ENCODE peak calls at places on chromosomes 3 and 15, in eight cellular contexts. J, G, K, Q, V, D, L and M are unnamed samples.

GRCh38 chr3:67059443-67059842 is 61.3 kb downstream of the KBTBD8 start:
- DNase-seq in J (no peak), G (no peak), K (no peak), Q (no peak), V (no peak), D (no peak), L (no peak), M (no peak)

GRCh38 chr3:65083240-65083639 is 395.4 kb upstream of the ADAMTS9 start:
- DNase-seq in J (no peak), G (no peak), K (no peak), Q (no peak), V (no peak), D (no peak), L (no peak), M (no peak)

GRCh38 chr3:72418149-72418686 is 430.0 kb downstream of the SHQ1 start:
- DNase-seq in J (no peak), G (peak), K (no peak), Q (no peak), V (no peak), D (no peak), L (no peak), M (no peak)

GRCh38 chr3:136247855-136248254 is 2.3 kb upstream of the PCCB start:
- DNase-seq in J (no peak), G (no peak), K (no peak), Q (no peak), V (no peak), D (no peak), L (no peak), M (no peak)

GRCh38 chr15:68658151-68658550 is 79.4 kb downstream of the CORO2B start:
- DNase-seq in J (no peak), G (no peak), K (no peak), Q (no peak), V (no peak), D (no peak), L (no peak), M (no peak)

GRCh38 chr3:59968510-59968909 is 918.7 kb upstream of the CFAP20DC start:
- DNase-seq in J (no peak), G (no peak), K (no peak), Q (no peak), V (no peak), D (no peak), L (no peak), M (no peak)

GRCh38 chr3:105662326-105662725 is 206.5 kb downstream of the CBLB start:
- DNase-seq in J (no peak), G (no peak), K (no peak), Q (no peak), V (no peak), D (no peak), L (no peak), M (no peak)

GRCh38 chr3:6124875-6125274 is 736.0 kb upstream of the GRM7 start:
- DNase-seq in J (no peak), G (no peak), K (no peak), Q (no peak), V (no peak), D (no peak), L (no peak), M (no peak)

GRCh38 chr3:21750291-21750690 is 719 bp downstream of the ZNF385D start:
- DNase-seq in J (no peak), G (peak), K (no peak), Q (no peak), V (no peak), D (no peak), L (no peak), M (no peak)

GRCh38 chr15:96325579-96326331 is 4.7 kb upstream of the NR2F2 start:
- DNase-seq in J (no peak), G (peak), K (no peak), Q (no peak), V (no peak), D (no peak), L (no peak), M (no peak)

GRCh38 chr3:126780666-126781065 is 76.6 kb downstream of the CHCHD6 start:
- DNase-seq in J (no peak), G (no peak), K (no peak), Q (no peak), V (no peak), D (no peak), L (no peak), M (peak)

GRCh38 chr3:24494616-24495333 is at the start of gene THRB:
- DNase-seq in J (peak), G (no peak), K (peak), Q (peak), V (peak), D (peak), L (peak), M (no peak)
- TF ChIP-seq POLR2A in J (no peak), G (no peak), K (peak), Q (peak), V (no peak), D (peak), L (no peak), M (peak)

GRCh38 chr3:138347084-138347483 is 1.3 kb upstream of the MRAS start:
- DNase-seq in J (no peak), G (no peak), K (no peak), Q (no peak), V (no peak), D (no peak), L (no peak), M (no peak)
- TF ChIP-seq POLR2A in J (no peak), G (no peak), K (no peak), Q (no peak), V (no peak), D (no peak), L (no peak), M (no peak)

DNA sequence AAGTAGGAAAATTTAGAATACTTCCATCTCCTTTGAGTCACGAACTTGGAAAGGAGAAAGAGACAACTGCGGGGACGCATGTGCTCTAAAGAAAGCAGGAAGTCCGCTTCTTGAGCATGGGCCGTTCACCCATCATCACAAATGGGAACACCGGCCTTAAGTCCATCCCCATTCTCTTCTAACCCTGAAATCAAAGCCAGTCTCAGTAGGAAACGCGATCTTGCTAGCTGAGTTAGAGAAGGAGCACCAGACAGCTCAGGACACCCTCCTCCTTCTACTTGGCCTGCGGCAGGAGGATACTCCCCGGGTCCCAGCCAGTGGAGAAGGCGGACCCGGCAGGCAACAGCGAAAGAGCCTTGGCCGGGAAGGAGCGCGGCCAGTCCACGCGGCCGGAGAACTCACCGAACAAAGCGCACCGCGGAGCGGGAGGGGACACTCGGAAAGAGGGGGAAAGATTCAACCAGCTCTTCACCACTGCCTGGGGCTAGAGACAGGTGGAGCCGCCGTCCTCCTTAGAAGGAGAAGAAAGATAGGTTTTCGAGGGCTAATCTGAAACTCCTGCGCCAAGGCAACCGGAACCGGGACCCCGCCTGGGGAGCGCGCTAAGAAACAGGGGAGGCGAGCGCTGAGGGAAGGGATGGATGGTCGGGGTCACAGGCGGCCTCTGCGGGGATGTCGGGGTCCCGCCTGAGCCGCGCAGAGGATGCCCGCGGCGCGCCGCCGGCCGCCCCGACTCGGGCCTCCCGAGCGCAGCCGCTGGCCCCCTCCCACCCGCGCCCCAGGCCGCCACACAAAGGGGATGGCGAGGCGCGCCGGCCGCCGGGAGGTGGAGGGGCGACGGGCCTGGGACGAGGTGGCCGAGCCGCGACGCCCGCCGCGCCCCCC is 825 bp downstream of the SLC4A7 start:
- DNase-seq in J (peak), G (peak), K (peak), Q (peak), V (no peak), D (peak), L (peak), M (peak)
- TF ChIP-seq POLR2A in J (no peak), G (peak), K (no peak), Q (peak), V (no peak), D (peak), L (peak), M (no peak)

GRCh38 chr3:124545891-124546290 is 184.4 kb upstream of the UMPS start:
- DNase-seq in J (no peak), G (no peak), K (no peak), Q (no peak), V (no peak), D (no peak), L (no peak), M (no peak)
- TF ChIP-seq POLR2A in J (no peak), G (no peak), K (no peak), Q (no peak), V (no peak), D (no peak), L (no peak), M (no peak)

DNA sequence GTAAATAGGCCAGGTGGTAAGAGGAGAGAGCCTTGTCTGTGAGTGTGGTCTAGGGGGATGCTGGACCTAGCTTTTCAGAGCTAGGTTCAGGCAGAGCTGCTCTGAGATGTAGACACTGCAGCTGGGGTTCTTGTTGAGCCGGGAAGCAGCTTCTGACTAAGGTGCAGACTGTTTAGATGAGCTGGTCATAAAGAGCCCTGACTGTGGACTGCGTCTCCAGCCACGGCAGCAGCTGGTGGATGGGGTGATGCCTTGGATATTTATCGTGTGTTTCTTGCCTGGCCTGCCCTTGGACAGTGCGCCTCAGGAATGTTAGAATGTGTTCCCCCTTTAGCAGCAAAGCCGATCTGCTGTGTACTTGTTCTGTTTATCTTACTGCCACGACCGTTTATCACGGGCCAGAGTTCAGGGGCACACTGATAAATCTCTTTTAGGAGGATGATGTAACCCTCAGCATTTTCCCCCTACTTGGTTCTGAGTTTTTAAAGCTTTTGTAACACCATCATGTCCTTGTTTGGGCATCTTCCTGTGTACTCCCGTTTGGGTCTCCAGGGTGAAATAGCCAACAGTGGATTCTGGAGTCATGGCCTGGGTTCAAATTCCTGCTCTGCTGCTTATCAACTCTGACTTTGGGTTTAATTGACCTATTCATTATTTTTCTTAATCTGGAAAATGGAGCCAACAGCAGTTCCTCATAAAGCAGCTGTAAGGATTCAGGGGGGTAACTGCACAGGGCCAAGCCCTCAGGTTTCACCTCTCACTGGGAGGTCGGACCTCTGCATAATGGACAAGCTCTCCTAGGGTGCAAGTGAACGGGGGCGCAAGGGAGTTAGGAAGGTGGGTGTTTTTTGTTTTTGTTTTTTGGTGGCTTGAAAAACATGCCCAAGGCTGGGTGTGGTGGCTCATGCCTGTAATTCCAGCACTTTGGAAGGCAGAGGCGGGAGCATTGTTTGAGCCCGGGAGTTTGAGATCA is 51.4 kb downstream of the FLNB start:
- DNase-seq in J (no peak), G (peak), K (no peak), Q (peak), V (no peak), D (peak), L (no peak), M (no peak)
- TF ChIP-seq POLR2A in J (no peak), G (peak), K (no peak), Q (peak), V (no peak), D (no peak), L (no peak), M (no peak)

GRCh38 chr3:157500232-157500631 is 3.0 kb downstream of the VEPH1 start:
- DNase-seq in J (no peak), G (no peak), K (no peak), Q (peak), V (peak), D (no peak), L (no peak), M (no peak)

GRCh38 chr3:157501863-157502262 is 1.4 kb downstream of the VEPH1 start:
- DNase-seq in J (no peak), G (no peak), K (no peak), Q (no peak), V (no peak), D (no peak), L (no peak), M (no peak)

GRCh38 chr3:157498374-157498773 is 4.8 kb downstream of the VEPH1 start:
- DNase-seq in J (no peak), G (no peak), K (no peak), Q (no peak), V (no peak), D (no peak), L (no peak), M (peak)

GRCh38 chr3:157499342-157499963 is 3.8 kb downstream of the VEPH1 start:
- DNase-seq in J (no peak), G (no peak), K (no peak), Q (peak), V (peak), D (no peak), L (no peak), M (peak)

GRCh38 chr3:157502916-157503620 is at the start of gene VEPH1:
- DNase-seq in J (no peak), G (peak), K (no peak), Q (peak), V (no peak), D (no peak), L (no peak), M (no peak)
- TF ChIP-seq POLR2A in J (no peak), G (no peak), K (no peak), Q (no peak), V (no peak), D (no peak), L (no peak), M (no peak)

GRCh38 chr3:12484198-12484982 is at the start of gene TSEN2:
- DNase-seq in J (peak), G (peak), K (peak), Q (peak), V (peak), D (peak), L (peak), M (peak)
- TF ChIP-seq POLR2A in J (peak), G (no peak), K (peak), Q (peak), V (peak), D (peak), L (peak), M (peak)

GRCh38 chr3:50227390-50228183 is 8.4 kb upstream of the GNAI2 start:
- DNase-seq in J (peak), G (peak), K (peak), Q (peak), V (peak), D (peak), L (peak), M (peak)
- TF ChIP-seq POLR2A in J (no peak), G (peak), K (peak), Q (peak), V (peak), D (peak), L (peak), M (no peak)

GRCh38 chr15:43133429-43134156 is at the start of gene TMEM62:
- DNase-seq in J (peak), G (peak), K (peak), Q (peak), V (peak), D (peak), L (peak), M (peak)
- TF ChIP-seq POLR2A in J (peak), G (no peak), K (peak), Q (peak), V (peak), D (peak), L (peak), M (peak)